ENCODE peak calls at places on chromosomes 13 and 19, in six cellular contexts. One of them, this sample, is unnamed.

GRCh38 chr13:94248454-94249233 is 230.8 kb downstream of the DCT start:
- DNase-seq in IMR-90: peak
- DNase-seq in neuronal stem cell: no peak
- DNase-seq in trophoblast cell: no peak
- DNase-seq in H1: no peak
- DNase-seq in mesenchymal stem cell: no peak
- DNase-seq in this sample: peak

GRCh38 chr19:41688687-41689086 is 617 bp upstream of the CEACAM7 start:
- DNase-seq in IMR-90: no peak
- DNase-seq in neuronal stem cell: no peak
- DNase-seq in trophoblast cell: no peak
- DNase-seq in H1: no peak
- DNase-seq in mesenchymal stem cell: no peak
- DNase-seq in this sample: no peak

GRCh38 chr19:9962623-9963290 is 26.4 kb upstream of the OLFM2 start:
- DNase-seq in IMR-90: no peak
- DNase-seq in neuronal stem cell: no peak
- DNase-seq in trophoblast cell: no peak
- DNase-seq in H1: no peak
- DNase-seq in mesenchymal stem cell: no peak
- DNase-seq in this sample: peak

GRCh38 chr19:35525873-35526272 is 2.2 kb downstream of the SBSN start:
- DNase-seq in IMR-90: no peak
- DNase-seq in neuronal stem cell: no peak
- DNase-seq in trophoblast cell: no peak
- DNase-seq in H1: no peak
- DNase-seq in mesenchymal stem cell: no peak
- DNase-seq in this sample: no peak

GRCh38 chr19:13024958-13025653 is 29.8 kb downstream of the NFIX start:
- DNase-seq in IMR-90: no peak
- DNase-seq in neuronal stem cell: no peak
- DNase-seq in trophoblast cell: no peak
- DNase-seq in H1: no peak
- DNase-seq in mesenchymal stem cell: no peak
- DNase-seq in this sample: peak

GRCh38 chr13:45584816-45585215 is 30.7 kb downstream of the ERICH6B start:
- DNase-seq in IMR-90: no peak
- DNase-seq in neuronal stem cell: no peak
- DNase-seq in trophoblast cell: no peak
- DNase-seq in H1: no peak
- DNase-seq in mesenchymal stem cell: peak
- DNase-seq in this sample: peak

GRCh38 chr13:25943666-25944065 is 108.2 kb downstream of the SHISA2 start:
- DNase-seq in IMR-90: no peak
- DNase-seq in neuronal stem cell: no peak
- DNase-seq in trophoblast cell: no peak
- DNase-seq in H1: no peak
- DNase-seq in mesenchymal stem cell: peak
- DNase-seq in this sample: no peak

GRCh38 chr19:6103217-6103644 is 7.1 kb downstream of the RFX2 start:
- DNase-seq in IMR-90: peak
- DNase-seq in neuronal stem cell: no peak
- DNase-seq in trophoblast cell: peak
- DNase-seq in H1: no peak
- DNase-seq in mesenchymal stem cell: peak
- DNase-seq in this sample: no peak

GRCh38 chr13:112350300-112350699 is 25.9 kb upstream of the SPACA7 start:
- DNase-seq in IMR-90: no peak
- DNase-seq in neuronal stem cell: no peak
- DNase-seq in trophoblast cell: no peak
- DNase-seq in H1: no peak
- DNase-seq in mesenchymal stem cell: no peak
- DNase-seq in this sample: no peak

DNA sequence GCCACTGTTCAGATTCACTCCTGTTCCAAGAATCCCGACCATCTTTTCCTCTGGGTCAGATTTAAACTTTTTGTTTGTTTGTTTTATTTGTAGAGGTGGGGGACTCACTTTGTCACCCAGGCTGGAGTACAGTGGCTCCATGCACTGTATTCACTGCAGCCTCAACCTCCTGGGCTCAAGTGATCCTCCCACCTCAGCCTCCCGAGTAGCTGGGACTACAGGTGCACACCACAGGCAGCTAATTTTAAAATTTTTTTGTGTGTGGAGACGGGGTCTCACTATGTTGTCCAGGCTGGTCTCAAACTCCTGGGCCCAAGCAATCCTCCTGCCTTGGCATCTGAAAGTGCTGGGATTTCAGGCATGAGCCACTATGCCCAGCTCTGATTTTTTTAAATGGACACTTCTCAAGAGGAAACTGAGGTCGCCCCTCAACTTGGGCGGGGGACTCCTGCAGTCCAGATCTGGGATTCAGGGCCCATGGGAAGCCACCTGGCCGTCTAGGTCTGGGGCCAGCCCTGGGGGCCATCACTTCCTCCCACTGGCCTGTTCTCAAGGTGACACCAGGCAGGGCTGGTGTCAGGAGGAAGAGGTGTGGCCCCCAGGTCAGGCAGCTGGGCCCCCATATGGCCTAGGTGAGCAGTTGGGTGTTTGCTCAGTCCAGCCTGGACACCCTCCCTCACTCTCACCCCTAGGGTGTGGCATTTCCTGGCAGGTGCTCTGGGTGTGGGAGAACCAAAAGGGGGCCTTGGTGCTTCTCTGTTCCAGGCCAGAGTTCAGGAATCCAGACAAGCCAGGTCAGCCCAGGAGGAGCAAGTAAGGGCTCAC is 1.3 kb downstream of the B3GNT3 start:
- DNase-seq in IMR-90: no peak
- DNase-seq in neuronal stem cell: no peak
- DNase-seq in trophoblast cell: peak
- DNase-seq in H1: no peak
- DNase-seq in mesenchymal stem cell: no peak
- DNase-seq in this sample: no peak
- H3K4me3 ChIP-seq in IMR-90: no peak
- H3K4me3 ChIP-seq in neuronal stem cell: no peak
- H3K4me3 ChIP-seq in trophoblast cell: peak
- H3K4me3 ChIP-seq in H1: no peak
- H3K4me3 ChIP-seq in mesenchymal stem cell: no peak
- H3K4me3 ChIP-seq in this sample: no peak

GRCh38 chr19:2462635-2463421 is 6.1 kb upstream of the LMNB2 start:
- DNase-seq in IMR-90: peak
- DNase-seq in neuronal stem cell: peak
- DNase-seq in trophoblast cell: peak
- DNase-seq in H1: peak
- DNase-seq in mesenchymal stem cell: peak
- DNase-seq in this sample: peak
- H3K4ac ChIP-seq in IMR-90: peak
- H3K4ac ChIP-seq in neuronal stem cell: no peak
- H3K4ac ChIP-seq in trophoblast cell: peak
- H3K4ac ChIP-seq in H1: no peak
- H3K4ac ChIP-seq in mesenchymal stem cell: no peak
- H3K4ac ChIP-seq in this sample: peak

GRCh38 chr13:99256283-99256682 is 1.9 kb downstream of the GPR18 start:
- DNase-seq in IMR-90: no peak
- DNase-seq in neuronal stem cell: no peak
- DNase-seq in trophoblast cell: no peak
- DNase-seq in H1: no peak
- DNase-seq in mesenchymal stem cell: no peak
- DNase-seq in this sample: no peak

GRCh38 chr13:99258210-99258860 is at the start of gene GPR18:
- DNase-seq in IMR-90: peak
- DNase-seq in neuronal stem cell: no peak
- DNase-seq in trophoblast cell: no peak
- DNase-seq in H1: no peak
- DNase-seq in mesenchymal stem cell: peak
- DNase-seq in this sample: no peak

GRCh38 chr13:99257291-99257690 is 888 bp downstream of the GPR18 start:
- DNase-seq in IMR-90: no peak
- DNase-seq in neuronal stem cell: no peak
- DNase-seq in trophoblast cell: no peak
- DNase-seq in H1: no peak
- DNase-seq in mesenchymal stem cell: no peak
- DNase-seq in this sample: no peak

GRCh38 chr13:99256709-99257108 is 1.5 kb downstream of the GPR18 start:
- DNase-seq in IMR-90: peak
- DNase-seq in neuronal stem cell: no peak
- DNase-seq in trophoblast cell: no peak
- DNase-seq in H1: no peak
- DNase-seq in mesenchymal stem cell: peak
- DNase-seq in this sample: no peak

GRCh38 chr13:99255241-99255640 is 2.9 kb downstream of the GPR18 start:
- DNase-seq in IMR-90: no peak
- DNase-seq in neuronal stem cell: no peak
- DNase-seq in trophoblast cell: no peak
- DNase-seq in H1: no peak
- DNase-seq in mesenchymal stem cell: no peak
- DNase-seq in this sample: no peak
- H3K4me3 ChIP-seq in IMR-90: no peak
- H3K4me3 ChIP-seq in neuronal stem cell: no peak
- H3K4me3 ChIP-seq in trophoblast cell: no peak
- H3K4me3 ChIP-seq in H1: no peak
- H3K4me3 ChIP-seq in mesenchymal stem cell: no peak
- H3K4me3 ChIP-seq in this sample: no peak

GRCh38 chr19:16078759-16079707 is 2.7 kb downstream of the TPM4 start:
- DNase-seq in IMR-90: peak
- DNase-seq in neuronal stem cell: no peak
- DNase-seq in trophoblast cell: peak
- DNase-seq in H1: no peak
- DNase-seq in mesenchymal stem cell: peak
- DNase-seq in this sample: peak

GRCh38 chr19:16078311-16078758 is 2.0 kb downstream of the TPM4 start:
- DNase-seq in IMR-90: peak
- DNase-seq in neuronal stem cell: peak
- DNase-seq in trophoblast cell: no peak
- DNase-seq in H1: no peak
- DNase-seq in mesenchymal stem cell: no peak
- DNase-seq in this sample: peak

GRCh38 chr19:16075430-16076153 is 703 bp upstream of the TPM4 start:
- DNase-seq in IMR-90: no peak
- DNase-seq in neuronal stem cell: no peak
- DNase-seq in trophoblast cell: no peak
- DNase-seq in H1: no peak
- DNase-seq in mesenchymal stem cell: no peak
- DNase-seq in this sample: peak

GRCh38 chr19:16076154-16076957 is at the start of gene TPM4:
- DNase-seq in IMR-90: peak
- DNase-seq in neuronal stem cell: peak
- DNase-seq in trophoblast cell: peak
- DNase-seq in H1: peak
- DNase-seq in mesenchymal stem cell: peak
- DNase-seq in this sample: peak

DNA sequence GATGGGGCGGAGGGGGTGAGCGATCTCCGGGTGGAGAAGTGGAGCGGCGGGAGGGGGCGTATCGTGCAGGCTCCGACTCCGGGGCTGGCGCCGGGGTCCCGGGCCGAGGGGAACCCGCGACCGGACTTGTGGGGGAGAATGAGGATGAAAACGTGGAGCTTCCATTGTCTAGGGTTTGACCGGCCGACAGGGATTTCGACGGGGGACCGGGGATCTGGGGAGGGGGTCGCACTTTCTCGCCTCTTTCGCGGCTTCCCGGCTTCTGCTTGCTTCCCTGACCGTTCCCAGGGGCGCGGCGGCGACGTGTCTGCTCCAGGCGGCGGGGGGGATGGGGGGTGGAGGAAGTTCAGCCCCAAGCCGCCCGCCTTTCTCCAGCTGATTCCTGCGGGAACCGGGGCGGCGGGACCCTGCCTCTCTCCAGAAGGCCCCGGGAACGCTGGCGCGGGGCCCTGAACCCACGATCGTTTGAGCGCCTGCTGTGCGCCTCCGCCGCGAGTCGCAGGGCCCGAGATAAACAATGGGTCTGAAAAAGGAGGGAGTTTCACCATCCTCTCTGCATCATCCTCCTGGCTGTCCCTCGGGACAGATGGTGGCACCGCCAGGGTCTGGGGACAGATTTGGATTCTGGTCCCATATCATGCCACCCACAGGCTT is 790 bp downstream of the TPM4 start:
- DNase-seq in IMR-90: no peak
- DNase-seq in neuronal stem cell: no peak
- DNase-seq in trophoblast cell: no peak
- DNase-seq in H1: no peak
- DNase-seq in mesenchymal stem cell: no peak
- DNase-seq in this sample: peak
- H3K4ac ChIP-seq in IMR-90: peak
- H3K4ac ChIP-seq in neuronal stem cell: no peak
- H3K4ac ChIP-seq in trophoblast cell: peak
- H3K4ac ChIP-seq in H1: no peak
- H3K4ac ChIP-seq in mesenchymal stem cell: peak
- H3K4ac ChIP-seq in this sample: peak

DNA sequence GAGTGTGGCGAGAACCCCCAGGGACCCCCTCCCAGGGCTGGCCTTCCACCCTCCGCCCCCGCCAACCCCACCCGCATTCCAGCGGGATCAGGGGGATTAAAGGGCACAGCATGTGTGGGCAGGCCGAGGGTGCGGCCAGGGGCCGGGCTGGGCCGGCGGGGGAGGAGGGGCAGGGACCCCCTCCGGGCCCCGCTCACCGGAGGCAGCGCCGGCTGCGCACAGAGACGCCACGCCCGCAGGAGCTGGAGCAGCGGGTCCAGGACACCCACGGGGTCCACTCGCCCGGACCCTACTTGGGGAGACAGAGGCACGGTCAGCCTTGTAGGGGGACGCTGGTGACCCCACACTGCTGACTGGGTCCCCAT is 2.4 kb downstream of the ADAMTSL5 start:
- DNase-seq in IMR-90: no peak
- DNase-seq in neuronal stem cell: no peak
- DNase-seq in trophoblast cell: no peak
- DNase-seq in H1: no peak
- DNase-seq in mesenchymal stem cell: no peak
- DNase-seq in this sample: no peak
- H3K4me3 ChIP-seq in IMR-90: no peak
- H3K4me3 ChIP-seq in neuronal stem cell: no peak
- H3K4me3 ChIP-seq in trophoblast cell: no peak
- H3K4me3 ChIP-seq in H1: no peak
- H3K4me3 ChIP-seq in mesenchymal stem cell: no peak
- H3K4me3 ChIP-seq in this sample: no peak

DNA sequence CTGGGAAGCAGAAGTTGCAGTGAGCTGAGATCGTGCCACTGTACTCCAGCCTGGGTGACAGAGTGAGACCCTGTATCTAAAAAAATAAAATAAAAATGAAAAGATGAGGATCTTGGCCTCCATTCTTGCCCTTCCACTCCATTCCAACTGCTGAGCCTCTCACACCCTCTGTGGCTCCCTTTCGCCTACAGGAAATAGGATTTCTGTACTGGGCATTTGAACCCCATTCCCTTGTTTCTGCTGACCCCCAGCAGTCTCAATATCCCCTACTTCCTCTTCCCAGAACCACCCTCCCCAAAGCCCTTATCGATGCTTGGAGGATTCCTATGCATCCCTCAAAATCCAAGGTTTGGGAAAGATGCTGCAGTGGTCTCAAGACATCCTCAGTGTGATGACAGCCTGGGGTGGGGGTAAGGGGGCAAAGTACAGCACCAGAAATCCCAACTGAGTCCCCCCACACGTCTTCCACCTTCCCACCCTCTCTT is 12.5 kb upstream of the GDF15 start:
- DNase-seq in IMR-90: no peak
- DNase-seq in neuronal stem cell: no peak
- DNase-seq in trophoblast cell: no peak
- DNase-seq in H1: no peak
- DNase-seq in mesenchymal stem cell: no peak
- DNase-seq in this sample: no peak
- H3K4ac ChIP-seq in IMR-90: peak
- H3K4ac ChIP-seq in neuronal stem cell: no peak
- H3K4ac ChIP-seq in trophoblast cell: peak
- H3K4ac ChIP-seq in H1: peak
- H3K4ac ChIP-seq in mesenchymal stem cell: peak
- H3K4ac ChIP-seq in this sample: peak